ENCODE peak calls at places on chromosomes 5 and 9, in five cellular contexts. H, T, Q, I and O are unnamed samples.

GRCh38 chr5:168851902-168852321 is 272.7 kb upstream of the PANK3 start:
- DNase-seq in H (no peak), T (no peak), Q (peak), I (no peak), O (peak)

GRCh38 chr9:87854563-87854962 is 28.1 kb upstream of the SPATA31E1 start:
- DNase-seq in H (no peak), T (no peak), Q (no peak), I (no peak), O (peak)

GRCh38 chr5:15834596-15835245 is 334.7 kb downstream of the FBXL7 start:
- DNase-seq in H (no peak), T (no peak), Q (peak), I (no peak), O (no peak)

GRCh38 chr9:87514136-87514535 is 16.5 kb downstream of the DAPK1 start:
- DNase-seq in H (no peak), T (no peak), Q (no peak), I (no peak), O (no peak)

GRCh38 chr5:93126634-93127033 is 454.4 kb downstream of the NR2F1-AS1 start:
- DNase-seq in H (no peak), T (no peak), Q (no peak), I (no peak), O (no peak)

GRCh38 chr5:43854697-43855292 is 251.8 kb downstream of the NNT start:
- DNase-seq in H (no peak), T (no peak), Q (no peak), I (no peak), O (no peak)

GRCh38 chr9:33506626-33507370 is 17.3 kb upstream of the ANKRD18B start:
- DNase-seq in H (no peak), T (no peak), Q (peak), I (no peak), O (no peak)

GRCh38 chr5:37837101-37838032 is 2.5 kb downstream of the GDNF start:
- DNase-seq in H (peak), T (peak), Q (no peak), I (peak), O (no peak)

GRCh38 chr9:37107701-37108100 is 12.7 kb upstream of the ZCCHC7 start:
- DNase-seq in H (no peak), T (no peak), Q (no peak), I (no peak), O (no peak)

GRCh38 chr5:93904917-93905316 is 163.5 kb upstream of the POU5F2 start:
- DNase-seq in H (no peak), T (no peak), Q (no peak), I (no peak), O (no peak)

GRCh38 chr9:129316281-129317030 is 138.4 kb upstream of the IER5L start:
- DNase-seq in H (no peak), T (no peak), Q (no peak), I (no peak), O (no peak)

GRCh38 chr9:77944556-77945261 is 86.9 kb downstream of the GNAQ start:
- DNase-seq in H (peak), T (no peak), Q (no peak), I (no peak), O (no peak)